ENCODE peak calls at places on chromosomes 7 and 10, in ten cellular contexts. J, G, R, L, Q, Y, V, M, N and C are unnamed samples.

GRCh38 chr10:117266400-117266799 is 25.5 kb downstream of the SLC18A2 start:
- DNase-seq in N (no peak), M (no peak), Y (no peak), R (no peak), Q (no peak), V (no peak), G (no peak), L (no peak), J (no peak), C (no peak)

GRCh38 chr7:831596-832291 is 532 bp upstream of the SUN1 start:
- DNase-seq in M (peak), L (no peak), V (peak), Q (no peak), R (no peak), J (no peak), G (peak), Y (peak), N (peak), C (no peak)

GRCh38 chr7:18109762-18110161 is 82.1 kb upstream of the PRPS1L1 start:
- DNase-seq in N (no peak), Y (no peak), R (no peak), J (no peak), V (no peak), M (no peak), Q (no peak), G (no peak), L (no peak), C (peak)

GRCh38 chr7:135800560-135800959 is 51.9 kb upstream of the FAM180A start:
- DNase-seq in V (no peak), J (no peak), Q (no peak), N (no peak), M (no peak), Y (no peak), L (no peak), G (no peak), R (peak), C (no peak)

GRCh38 chr7:27178366-27178765 is 4.2 kb upstream of the HOXA10 start:
- DNase-seq in G (no peak), R (no peak), L (no peak), M (no peak), J (no peak), Y (no peak), V (no peak), Q (no peak), N (no peak), C (no peak)

GRCh38 chr10:60048146-60048545 is 141.8 kb upstream of the CCDC6 start:
- DNase-seq in V (no peak), R (no peak), G (no peak), Q (no peak), N (no peak), L (no peak), M (peak), Y (no peak), J (no peak), C (no peak)

GRCh38 chr7:108079291-108080057 is 50.7 kb downstream of the LAMB4 start:
- DNase-seq in M (peak), J (no peak), G (no peak), Q (no peak), Y (peak), V (no peak), R (no peak), L (no peak), N (no peak), C (no peak)

GRCh38 chr7:43096875-43097274 is 15.6 kb upstream of the HECW1 start:
- DNase-seq in Y (no peak), M (no peak), V (no peak), L (no peak), J (no peak), G (no peak), R (no peak), Q (no peak), N (no peak), C (no peak)

GRCh38 chr7:84786073-84786472 is 400.8 kb downstream of the SEMA3D start:
- DNase-seq in L (no peak), N (no peak), M (no peak), R (no peak), J (no peak), V (no peak), G (no peak), Q (no peak), Y (no peak), C (no peak)

GRCh38 chr10:43983856-43984271 is 335.2 kb upstream of the ZNF32 start:
- DNase-seq in M (no peak), R (no peak), V (no peak), N (no peak), L (no peak), J (no peak), G (no peak), Y (no peak), Q (no peak), C (no peak)

GRCh38 chr10:16999665-17000451 is 129.8 kb downstream of the CUBN start:
- DNase-seq in Q (no peak), Y (peak), V (no peak), M (peak), J (no peak), R (no peak), L (no peak), G (no peak), N (no peak), C (no peak)

GRCh38 chr10:119197921-119198320 is 9.4 kb upstream of the GRK5 start:
- DNase-seq in Y (no peak), M (peak), N (no peak), V (peak), Q (no peak), R (no peak), L (no peak), G (no peak), J (no peak), C (no peak)

GRCh38 chr7:30445770-30446169 is 32.8 kb downstream of the NOD1 start:
- DNase-seq in G (peak), J (peak), L (no peak), M (no peak), V (no peak), R (peak), Y (peak), Q (peak), N (peak), C (peak)

GRCh38 chr10:28975891-28976471 is 298.7 kb downstream of the BAMBI start:
- DNase-seq in R (peak), M (no peak), N (no peak), G (no peak), Q (no peak), Y (peak), L (no peak), J (peak), V (no peak), C (peak)

GRCh38 chr7:132464740-132465139 is 111.5 kb downstream of the PLXNA4 start:
- DNase-seq in M (peak), L (no peak), V (no peak), G (no peak), N (no peak), R (no peak), J (no peak), Q (no peak), Y (no peak), C (peak)

GRCh38 chr10:77825965-77826364 is 100.6 kb downstream of the DLG5 start:
- DNase-seq in Q (no peak), L (no peak), N (no peak), J (no peak), M (no peak), R (no peak), Y (no peak), G (no peak), V (no peak), C (no peak)

GRCh38 chr7:28955723-28956607 is 2.2 kb downstream of the TRIL start:
- DNase-seq in N (peak), V (no peak), Y (no peak), L (no peak), J (peak), G (no peak), M (no peak), Q (no peak), R (peak), C (peak)

GRCh38 chr7:102859799-102860125 is 53.0 kb upstream of the LRRC17 start:
- DNase-seq in G (no peak), V (no peak), R (no peak), M (no peak), Q (no peak), L (no peak), N (no peak), J (no peak), Y (no peak), C (no peak)

GRCh38 chr7:2069472-2069860 is 163.3 kb downstream of the MAD1L1 start:
- DNase-seq in Y (no peak), N (no peak), G (no peak), Q (no peak), L (no peak), M (no peak), V (no peak), R (no peak), J (no peak), C (no peak)

GRCh38 chr7:44097064-44097932 is 6.8 kb upstream of the AEBP1 start:
- DNase-seq in N (peak), Y (no peak), G (no peak), M (no peak), Q (no peak), J (no peak), L (no peak), V (no peak), R (no peak), C (no peak)

GRCh38 chr7:7439564-7439963 is 96.1 kb downstream of the COL28A1 start:
- DNase-seq in N (no peak), Y (no peak), Q (no peak), L (no peak), J (no peak), G (no peak), V (no peak), M (no peak), R (no peak), C (no peak)